ENCODE peak calls at places on chromosomes 1 and 21, in nine cellular contexts. F, G, K, W, C, S, O, L and X are unnamed samples.

GRCh38 chr21:45636459-45636858 is 7.1 kb upstream of the PCBP3 start:
- DNase-seq in F (no peak), G (no peak), K (no peak), W (no peak), C (no peak), S (no peak), O (no peak), L (no peak), X (no peak)

GRCh38 chr1:39609618-39610331 is 29.7 kb downstream of the HEYL start:
- DNase-seq in F (no peak), G (peak; percentile 91), K (no peak), W (no peak), C (peak; percentile 65), S (peak; percentile 76), O (peak; percentile 51), L (no peak), X (peak; percentile 82)

GRCh38 chr1:246364415-246364941 is 142.6 kb downstream of the SMYD3 start:
- DNase-seq in F (no peak), G (no peak), K (no peak), W (no peak), C (no peak), S (no peak), O (no peak), L (no peak), X (no peak)

GRCh38 chr21:14452842-14453241 is 69.9 kb upstream of the HSPA13 start:
- DNase-seq in F (no peak), G (no peak), K (no peak), W (peak; percentile 43), C (no peak), S (no peak), O (no peak), L (no peak), X (no peak)

GRCh38 chr1:23727362-23727811 is 15.9 kb upstream of the ELOA start:
- DNase-seq in F (no peak), G (peak; percentile 80), K (peak; percentile 87), W (no peak), C (no peak), S (peak; percentile 68), O (no peak), L (peak; percentile 83), X (no peak)

GRCh38 chr1:171252482-171252881 is 4.2 kb downstream of the FMO1 start:
- DNase-seq in F (peak; percentile 50), G (peak; percentile 78), K (no peak), W (peak; percentile 16), C (no peak), S (no peak), O (no peak), L (no peak), X (no peak)

GRCh38 chr1:83813571-83813970 is 185.4 kb downstream of the TTLL7 start:
- DNase-seq in F (no peak), G (no peak), K (no peak), W (no peak), C (no peak), S (no peak), O (no peak), L (no peak), X (no peak)

GRCh38 chr1:45409243-45409642 is 69.0 kb upstream of the MUTYH start:
- DNase-seq in F (no peak), G (no peak), K (no peak), W (no peak), C (no peak), S (no peak), O (no peak), L (no peak), X (no peak)

GRCh38 chr21:31546402-31547155 is 112.9 kb upstream of the SOD1 start:
- DNase-seq in F (no peak), G (no peak), K (no peak), W (no peak), C (no peak), S (no peak), O (no peak), L (no peak), X (no peak)

GRCh38 chr1:202162418-202163280 is 2.2 kb upstream of the PTPN7 start:
- DNase-seq in F (no peak), G (peak; percentile 86), K (no peak), W (no peak), C (no peak), S (no peak), O (no peak), L (no peak), X (no peak)

GRCh38 chr1:22447581-22448215 is 4.0 kb upstream of the ZBTB40 start:
- DNase-seq in F (no peak), G (no peak), K (no peak), W (no peak), C (no peak), S (no peak), O (peak; percentile 66), L (peak; percentile 26), X (no peak)

GRCh38 chr1:36384542-36385409 is 948 bp downstream of the STK40 start:
- DNase-seq in F (peak; percentile 61), G (peak; percentile 92), K (peak; percentile 85), W (no peak), C (no peak), S (peak; percentile 54), O (no peak), L (no peak), X (peak; percentile 40)

GRCh38 chr1:203625623-203626189 is 926 bp upstream of the ATP2B4 start:
- DNase-seq in F (peak; percentile 44), G (no peak), K (no peak), W (peak; percentile 54), C (no peak), S (peak; percentile 33), O (peak; percentile 41), L (no peak), X (no peak)

GRCh38 chr21:44982558-44983244 is 42.9 kb downstream of the SLX9 start:
- DNase-seq in F (no peak), G (peak; percentile 72), K (no peak), W (no peak), C (no peak), S (peak; percentile 88), O (no peak), L (no peak), X (no peak)

GRCh38 chr1:186626533-186626932 is 53.7 kb downstream of the PTGS2 start:
- DNase-seq in F (no peak), G (no peak), K (no peak), W (no peak), C (no peak), S (no peak), O (no peak), L (no peak), X (no peak)

GRCh38 chr1:226050133-226050532 is 12.4 kb upstream of the H3-3A start:
- DNase-seq in F (no peak), G (no peak), K (no peak), W (no peak), C (no peak), S (no peak), O (no peak), L (no peak), X (no peak)